ENCODE peak calls at places on chromosomes 4 and X, in seven cellular contexts. J, M, O, X, Y, D and S are unnamed samples.

GRCh38 chr4:150033109-150033508 is 45.1 kb upstream of the DCLK2 start:
- DNase-seq in D (no peak), J (no peak), M (no peak), X (no peak), Y (no peak), O (no peak), S (no peak)

GRCh38 chr4:61462451-61463326 is 262.6 kb downstream of the ADGRL3 start:
- DNase-seq in D (no peak), Y (no peak), J (no peak), X (no peak), O (no peak), M (no peak), S (no peak)

GRCh38 chr4:1195109-1195671 is 22.8 kb upstream of the SPON2 start:
- DNase-seq in J (peak), X (no peak), O (peak), D (peak), Y (no peak), M (no peak), S (no peak)

GRCh38 chr4:650461-650860 is 23.6 kb downstream of the ATP5ME start:
- DNase-seq in X (no peak), Y (no peak), M (no peak), J (no peak), D (peak), O (no peak), S (no peak)

GRCh38 chrX:24110049-24110448 is 39.5 kb upstream of the ZFX start:
- DNase-seq in D (no peak), O (no peak), M (no peak), X (no peak), Y (no peak), J (no peak), S (no peak)

GRCh38 chr4:15150636-15151432 is 148.6 kb downstream of the CPEB2 start:
- DNase-seq in M (no peak), J (no peak), X (no peak), O (no peak), Y (no peak), D (no peak), S (no peak)

GRCh38 chr4:147787204-147787603 is 55.3 kb downstream of the ARHGAP10 start:
- DNase-seq in O (no peak), Y (peak), X (no peak), J (no peak), D (no peak), M (no peak), S (no peak)

GRCh38 chr4:56467284-56468096 is at the start of gene SRP72:
- DNase-seq in O (peak), Y (peak), M (peak), J (peak), D (peak), X (peak), S (peak)

GRCh38 chr4:64718091-64718490 is 308.8 kb upstream of the TECRL start:
- DNase-seq in D (no peak), M (no peak), Y (no peak), O (no peak), X (no peak), J (no peak), S (peak)

GRCh38 chrX:105821471-105822081 is 763 bp upstream of the NRK start:
- DNase-seq in Y (no peak), D (peak), J (no peak), X (no peak), M (no peak), O (peak), S (no peak)

GRCh38 chr4:125140966-125141495 is 173.7 kb upstream of the FAT4 start:
- DNase-seq in J (no peak), Y (peak), D (no peak), O (no peak), M (peak), X (no peak), S (no peak)

GRCh38 chr4:83618991-83619390 is 83.1 kb downstream of the GPAT3 start:
- DNase-seq in J (no peak), D (no peak), O (peak), X (peak), M (no peak), Y (peak), S (no peak)

GRCh38 chrX:10350991-10351390 is 194.2 kb downstream of the CLCN4 start:
- DNase-seq in O (no peak), M (no peak), Y (peak), D (no peak), X (no peak), J (no peak), S (no peak)

GRCh38 chrX:10052906-10053625 is 85.9 kb downstream of the CLDN34 start:
- DNase-seq in J (no peak), Y (peak), O (no peak), D (no peak), M (no peak), X (peak), S (no peak)

GRCh38 chrX:56788717-56789122 is 59.7 kb downstream of the NBDY start:
- DNase-seq in O (peak), X (no peak), Y (no peak), D (peak), M (no peak), J (no peak), S (peak)

GRCh38 chrX:73851014-73852009 is 288.3 kb downstream of the CHIC1 start:
- DNase-seq in X (no peak), D (peak), Y (no peak), M (peak), J (no peak), O (peak), S (no peak)

GRCh38 chr4:126061655-126062054 is 746.9 kb downstream of the FAT4 start:
- DNase-seq in Y (no peak), J (no peak), M (no peak), O (no peak), X (no peak), D (no peak), S (no peak)

GRCh38 chr4:113141901-113142346 is 92.5 kb downstream of the ANK2 start:
- DNase-seq in D (no peak), Y (peak), J (no peak), O (no peak), X (no peak), M (no peak), S (no peak)

GRCh38 chr4:104747635-104748034 is 252.9 kb upstream of the CXXC4 start:
- DNase-seq in O (no peak), J (no peak), X (no peak), D (no peak), M (no peak), Y (no peak), S (no peak)

GRCh38 chr4:76772498-76773106 is 125.3 kb downstream of the SOWAHB start:
- DNase-seq in Y (peak), J (no peak), O (no peak), X (no peak), D (no peak), M (no peak), S (no peak)

GRCh38 chrX:119145241-119145653 is 17.6 kb upstream of the KIAA1210 start:
- DNase-seq in D (no peak), Y (peak), O (no peak), X (no peak), J (no peak), M (no peak), S (peak)

GRCh38 chrX:118496763-118497079 is 1.1 kb downstream of the DOCK11 start:
- DNase-seq in D (no peak), J (no peak), Y (no peak), X (no peak), M (peak), O (no peak), S (no peak)

GRCh38 chrX:1027133-1027532 is 185.3 kb downstream of the CRLF2 start:
- DNase-seq in X (no peak), D (no peak), J (no peak), Y (no peak), M (no peak), O (no peak), S (no peak)

GRCh38 chrX:17635231-17635630 is 102.1 kb upstream of the SCML1 start:
- DNase-seq in O (no peak), J (no peak), D (peak), M (peak), Y (no peak), X (no peak), S (no peak)

GRCh38 chr4:2800691-2801596 is 8.1 kb downstream of the SH3BP2 start:
- DNase-seq in Y (peak), D (peak), O (peak), J (no peak), M (peak), X (peak), S (peak)

GRCh38 chr4:53763813-53764597 is 172.7 kb upstream of the LNX1 start:
- DNase-seq in Y (peak), J (no peak), X (no peak), M (peak), O (no peak), D (peak), S (no peak)

GRCh38 chrX:8981742-8982141 is 52.2 kb downstream of the FAM9B start:
- DNase-seq in D (no peak), X (no peak), M (peak), J (peak), Y (no peak), O (no peak), S (no peak)

GRCh38 chrX:133542476-133542875 is 127.2 kb upstream of the GPC4 start:
- DNase-seq in J (no peak), X (no peak), D (no peak), M (no peak), O (no peak), Y (peak), S (no peak)

GRCh38 chr4:38381788-38382187 is 282.2 kb upstream of the KLF3 start:
- DNase-seq in X (no peak), D (peak), O (no peak), Y (peak), J (no peak), M (no peak), S (peak)

GRCh38 chr4:81405900-81406401 is 65.8 kb downstream of the RASGEF1B start:
- DNase-seq in X (peak), M (peak), D (no peak), O (no peak), J (peak), Y (peak), S (peak)

GRCh38 chrX:126658447-126658846 is 105.8 kb upstream of the DCAF12L1 start:
- DNase-seq in Y (no peak), M (no peak), J (no peak), X (no peak), O (no peak), D (no peak), S (no peak)

GRCh38 chr4:8319731-8320385 is 50.3 kb downstream of the HTRA3 start:
- DNase-seq in D (peak), M (no peak), O (peak), Y (peak), J (no peak), X (peak), S (peak)

GRCh38 chrX:52577464-52578173 is 60.8 kb upstream of the XAGE1B start:
- DNase-seq in M (no peak), J (no peak), Y (no peak), O (peak), D (no peak), X (no peak), S (no peak)

GRCh38 chr4:15130441-15130840 is 128.2 kb downstream of the CPEB2 start:
- DNase-seq in J (no peak), X (no peak), O (no peak), M (no peak), Y (no peak), D (no peak), S (peak)